ENCODE peak calls at places on chromosomes 7 and 10, in six cellular contexts. I is tibial artery, M is cardiac muscle cell, K is AG09309, P is lung, U is astrocyte of the spinal cord. Z is an unnamed sample.

GRCh38 chr10:72421895-72422540 is 67.3 kb upstream of the DNAJB12 start:
- DNase-seq in I (no peak), M (no peak), K (no peak), P (no peak), U (no peak), Z (no peak)

GRCh38 chr10:115082521-115082920 is 10.6 kb upstream of the ATRNL1 start:
- DNase-seq in I (no peak), M (peak; percentile 35), K (peak; percentile 3), P (no peak), U (peak; percentile 67), Z (peak; percentile 41)

GRCh38 chr10:71339796-71340589 is 20.9 kb downstream of the SLC29A3 start:
- DNase-seq in I (no peak), M (no peak), K (no peak), P (no peak), U (no peak), Z (no peak)

GRCh38 chr7:43791665-43792064 is 33.2 kb downstream of the BLVRA start:
- DNase-seq in I (peak; percentile 21), M (no peak), K (no peak), P (no peak), U (no peak), Z (no peak)

GRCh38 chr10:92697663-92698511 is 8.1 kb downstream of the HHEX start:
- DNase-seq in I (no peak), M (no peak), K (no peak), P (no peak), U (no peak), Z (no peak)

GRCh38 chr7:31204066-31204465 is 136.5 kb downstream of the NEUROD6 start:
- DNase-seq in I (no peak), M (no peak), K (no peak), P (no peak), U (no peak), Z (no peak)

GRCh38 chr10:122014652-122015248 is 25.8 kb downstream of the TACC2 start:
- DNase-seq in I (no peak), M (no peak), K (no peak), P (no peak), U (no peak), Z (no peak)

GRCh38 chr7:34058791-34059550 is 153.6 kb downstream of the BMPER start:
- DNase-seq in I (no peak), M (peak; percentile 60), K (no peak), P (no peak), U (no peak), Z (peak; percentile 29)

GRCh38 chr10:1094112-1095057 is 38.2 kb downstream of the WDR37 start:
- DNase-seq in I (no peak), M (no peak), K (no peak), P (no peak), U (no peak), Z (no peak)

GRCh38 chr7:43906327-43907010 is at the start of gene URGCP:
- DNase-seq in I (peak; percentile 71), M (peak; percentile 51), K (no peak), P (peak; percentile 39), U (peak; percentile 15), Z (peak; percentile 16)

GRCh38 chr10:65083222-65083621 is 1562.0 kb downstream of the REEP3 start:
- DNase-seq in I (no peak), M (no peak), K (no peak), P (no peak), U (no peak), Z (no peak)

GRCh38 chr7:134847834-134848233 is 68.4 kb downstream of the CALD1 start:
- DNase-seq in I (no peak), M (no peak), K (no peak), P (no peak), U (no peak), Z (no peak)

GRCh38 chr10:133279961-133280283 is 3.3 kb upstream of the ADAM8 start:
- DNase-seq in I (no peak), M (no peak), K (no peak), P (no peak), U (no peak), Z (no peak)

GRCh38 chr7:28685291-28685659 is 272.9 kb downstream of the TRIL start:
- DNase-seq in I (peak; percentile 81), M (no peak), K (no peak), P (no peak), U (no peak), Z (no peak)

GRCh38 chr7:29310625-29311024 is 116.0 kb downstream of the CHN2 start:
- DNase-seq in I (no peak), M (no peak), K (no peak), P (no peak), U (no peak), Z (no peak)

DNA sequence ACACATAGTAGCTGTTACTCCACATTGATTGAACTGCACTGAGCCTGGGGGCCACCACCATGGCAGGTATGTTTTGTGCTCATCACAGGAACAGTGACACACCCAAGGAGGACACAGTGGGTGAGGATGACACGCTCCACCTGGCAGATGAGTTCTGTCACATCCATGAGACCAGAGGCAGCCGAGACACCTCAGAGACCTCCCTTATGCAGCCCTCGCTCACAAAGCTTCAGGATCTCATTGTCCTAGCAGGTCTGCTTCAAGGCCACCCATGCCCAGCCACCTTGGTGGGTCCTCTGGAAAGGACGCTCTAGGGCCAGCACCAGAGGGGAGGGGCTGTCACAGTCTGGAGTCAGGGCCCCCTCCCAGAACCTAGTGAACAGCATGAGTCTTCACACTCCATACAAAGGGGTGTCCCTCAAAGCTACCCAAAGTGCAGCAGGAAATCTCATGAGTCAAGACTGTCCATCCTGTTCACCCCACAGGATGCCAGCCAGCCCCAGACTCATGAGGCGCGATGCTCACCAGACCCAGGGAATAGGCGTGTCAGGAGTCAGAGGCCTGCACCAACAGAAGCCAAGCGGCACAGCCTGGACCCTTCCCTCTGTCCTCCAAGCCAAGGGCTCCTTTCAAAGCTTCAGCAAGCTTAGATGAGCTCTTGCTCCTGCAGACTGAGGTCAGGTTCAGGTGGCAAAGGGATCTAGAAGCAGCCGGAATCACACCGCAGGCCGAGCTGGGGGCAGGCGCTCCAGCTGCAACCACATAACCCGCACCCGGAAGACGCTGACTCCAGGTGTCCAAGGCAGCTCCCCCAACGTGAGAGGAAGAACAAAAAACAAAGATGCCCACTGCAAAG is 9.6 kb downstream of the FAM53B start:
- DNase-seq in I (peak; percentile 53), M (no peak), K (no peak), P (no peak), U (no peak), Z (no peak)
- H3K4me3 ChIP-seq in I (no peak overlapping the region), M (no peak overlapping the region), K (no peak overlapping the region), P (no peak overlapping the region), U (no peak overlapping the region), Z (no peak overlapping the region)

GRCh38 chr7:150514748-150515222 is at the start of gene GIMAP7:
- DNase-seq in I (no peak), M (no peak), K (no peak), P (no peak), U (no peak), Z (no peak)
- H3K4me3 ChIP-seq in I (peak within 1 kb of the TSS; percentile 37), M (no peak within 1 kb of the TSS), K (no peak within 1 kb of the TSS), P (peak within 1 kb of the TSS; percentile 76), U (no peak within 1 kb of the TSS), Z (no peak within 1 kb of the TSS)

GRCh38 chr10:110859206-110859946 is 12.4 kb upstream of the PDCD4 start:
- DNase-seq in I (peak; percentile 62), M (no peak), K (no peak), P (no peak), U (no peak), Z (no peak)

GRCh38 chr10:110859947-110860376 is 11.8 kb upstream of the PDCD4 start:
- DNase-seq in I (no peak), M (peak; percentile 92), K (peak; percentile 86), P (no peak), U (peak; percentile 74), Z (peak; percentile 87)

GRCh38 chr10:110861930-110862677 is 9.6 kb upstream of the PDCD4 start:
- DNase-seq in I (no peak), M (no peak), K (no peak), P (no peak), U (peak; percentile 8), Z (no peak)

GRCh38 chr10:110861476-110861875 is 10.3 kb upstream of the PDCD4 start:
- DNase-seq in I (no peak), M (no peak), K (no peak), P (no peak), U (no peak), Z (no peak)

DNA sequence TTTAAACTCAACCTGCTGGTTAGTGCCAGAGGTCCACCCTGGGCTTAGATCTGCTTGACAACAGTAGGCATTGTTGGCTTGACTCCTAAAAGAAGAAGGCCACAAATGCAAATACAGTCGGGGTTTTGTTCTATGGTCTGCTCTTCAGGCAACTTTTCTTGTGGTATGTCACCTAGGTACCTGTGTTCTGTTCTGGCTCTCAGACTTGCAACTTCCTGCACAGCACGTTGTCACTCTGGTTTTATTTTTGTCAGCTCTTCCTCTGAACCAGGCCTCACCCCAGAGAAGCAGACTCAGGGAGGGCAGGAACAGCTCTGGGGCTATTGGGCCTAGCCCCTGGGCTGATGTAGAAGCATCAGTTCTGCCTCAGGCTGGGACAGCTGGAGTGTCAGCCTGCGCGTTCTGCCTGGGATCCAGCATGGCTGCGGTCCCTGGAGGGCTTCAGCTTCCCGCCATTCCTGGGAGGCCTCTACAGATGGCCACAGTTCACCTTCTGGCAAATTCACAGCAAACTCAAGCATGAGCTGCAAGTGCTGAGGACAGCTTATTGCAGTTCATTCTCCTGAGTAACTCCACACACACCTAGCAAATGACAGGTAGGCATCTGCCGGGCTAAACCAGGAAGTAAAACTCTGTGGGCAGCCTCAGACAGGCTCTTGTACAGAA is 11.0 kb upstream of the PDCD4 start:
- DNase-seq in I (no peak), M (no peak), K (no peak), P (no peak), U (no peak), Z (no peak)
- H3K4me3 ChIP-seq in I (no peak overlapping the region), M (no peak overlapping the region), K (no peak overlapping the region), P (no peak overlapping the region), U (no peak overlapping the region), Z (no peak overlapping the region)

GRCh38 chr10:117365612-117366011 is 9.6 kb downstream of the PDZD8 start:
- DNase-seq in I (no peak), M (no peak), K (no peak), P (peak; percentile 50), U (no peak), Z (no peak)

GRCh38 chr10:117362313-117362712 is 12.9 kb downstream of the PDZD8 start:
- DNase-seq in I (no peak), M (peak; percentile 47), K (no peak), P (no peak), U (peak; percentile 30), Z (peak; percentile 31)

GRCh38 chr10:117363027-117363426 is 12.2 kb downstream of the PDZD8 start:
- DNase-seq in I (no peak), M (peak; percentile 21), K (no peak), P (no peak), U (peak; percentile 76), Z (peak; percentile 80)

GRCh38 chr10:117366741-117367140 is 8.5 kb downstream of the PDZD8 start:
- DNase-seq in I (no peak), M (no peak), K (no peak), P (no peak), U (no peak), Z (no peak)

DNA sequence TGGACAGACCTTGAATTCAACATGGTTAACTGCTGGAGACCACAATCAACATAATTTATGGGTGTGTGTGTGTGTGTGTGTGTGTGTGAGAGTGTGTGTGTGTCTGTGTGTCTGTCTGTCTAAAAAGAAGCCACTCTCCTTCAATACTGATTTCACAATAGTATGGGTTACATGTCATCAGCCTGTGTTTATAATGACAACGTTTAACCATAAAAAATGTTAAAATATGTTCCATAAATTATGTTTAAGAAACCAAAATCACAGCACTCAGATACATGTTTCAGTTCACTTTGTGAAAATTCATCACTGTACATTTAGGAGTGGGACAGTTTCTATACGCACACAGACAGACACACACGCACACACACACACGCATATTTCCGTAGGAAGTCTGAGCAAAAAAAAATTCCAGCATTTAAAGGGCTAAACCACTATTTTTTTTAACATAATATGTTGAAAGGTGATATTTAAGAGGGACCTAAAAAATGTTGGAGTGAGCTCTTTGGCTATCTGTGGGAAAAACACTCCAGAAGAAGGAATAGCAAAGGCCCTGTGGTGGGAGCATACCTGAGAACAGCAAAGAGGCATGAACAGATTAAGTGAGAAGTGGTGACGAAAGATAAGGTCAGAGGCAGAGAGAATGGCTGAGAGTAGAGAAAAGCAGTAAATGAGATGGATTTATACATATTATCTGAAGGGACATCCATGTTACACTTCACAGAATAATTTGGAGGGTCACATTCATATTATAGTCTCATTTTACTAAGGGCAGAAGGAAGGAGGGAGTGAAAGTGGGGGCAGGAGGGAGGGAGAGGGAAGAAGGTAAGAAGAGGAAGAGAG is 10.9 kb downstream of the PDZD8 start:
- DNase-seq in I (no peak), M (peak; percentile 60), K (no peak), P (no peak), U (peak; percentile 50), Z (peak; percentile 50)
- H3K4me3 ChIP-seq in I (no peak overlapping the region), M (no peak overlapping the region), K (no peak overlapping the region), P (no peak overlapping the region), U (no peak overlapping the region), Z (no peak overlapping the region)